ENCODE peak calls at places on chromosomes 13 and 19, in four cellular contexts. One of them, this sample, is unnamed.

GRCh38 chr19:55703790-55704215 is 28.8 kb downstream of the EPN1 start:
- DNase-seq in colonic mucosa: no peak
- DNase-seq in transverse colon: peak; percentile 69
- DNase-seq in omental fat pad: no peak
- DNase-seq in this sample: no peak

GRCh38 chr19:42472402-42473147 is 29.8 kb upstream of the CXCL17 start:
- DNase-seq in transverse colon: no peak
- DNase-seq in colonic mucosa: no peak
- DNase-seq in omental fat pad: no peak
- DNase-seq in this sample: no peak

GRCh38 chr19:50330365-50331078 is 1.3 kb upstream of the KCNC3 start:
- DNase-seq in colonic mucosa: peak; percentile 76
- DNase-seq in transverse colon: peak; percentile 80
- DNase-seq in omental fat pad: no peak
- DNase-seq in this sample: peak; percentile 93

GRCh38 chr13:113769881-113770280 is 10.9 kb downstream of the TMEM255B start:
- DNase-seq in omental fat pad: no peak
- DNase-seq in transverse colon: no peak
- DNase-seq in colonic mucosa: no peak
- DNase-seq in this sample: no peak

GRCh38 chr19:10544242-10544752 is 593 bp downstream of the ATG4D start:
- DNase-seq in omental fat pad: no peak
- DNase-seq in transverse colon: peak; percentile 81
- DNase-seq in colonic mucosa: peak; percentile 83
- DNase-seq in this sample: peak; percentile 62

GRCh38 chr13:30849611-30850010 is 56.5 kb upstream of the MEDAG start:
- DNase-seq in transverse colon: no peak
- DNase-seq in colonic mucosa: no peak
- DNase-seq in omental fat pad: no peak
- DNase-seq in this sample: no peak

GRCh38 chr19:19417618-19418270 is 12.3 kb downstream of the GATAD2A start:
- DNase-seq in omental fat pad: no peak
- DNase-seq in transverse colon: no peak
- DNase-seq in colonic mucosa: no peak
- DNase-seq in this sample: no peak

GRCh38 chr19:21765151-21765550 is 2.2 kb downstream of the ZNF100 start:
- DNase-seq in colonic mucosa: no peak
- DNase-seq in omental fat pad: no peak
- DNase-seq in transverse colon: no peak
- DNase-seq in this sample: no peak

GRCh38 chr13:45303866-45304265 is 37.1 kb downstream of the TPT1 start:
- DNase-seq in colonic mucosa: no peak
- DNase-seq in omental fat pad: no peak
- DNase-seq in transverse colon: no peak
- DNase-seq in this sample: no peak

GRCh38 chr13:43307921-43308433 is 284.6 kb downstream of the DNAJC15 start:
- DNase-seq in transverse colon: peak; percentile 75
- DNase-seq in colonic mucosa: peak; percentile 67
- DNase-seq in omental fat pad: peak; percentile 71
- DNase-seq in this sample: peak; percentile 54

GRCh38 chr13:69999875-70000274 is 107.8 kb upstream of the ATXN8OS start:
- DNase-seq in omental fat pad: no peak
- DNase-seq in colonic mucosa: no peak
- DNase-seq in transverse colon: no peak
- DNase-seq in this sample: no peak

GRCh38 chr13:90118467-90119071 is 1228.9 kb upstream of the MIR17HG start:
- DNase-seq in colonic mucosa: no peak
- DNase-seq in transverse colon: no peak
- DNase-seq in omental fat pad: no peak
- DNase-seq in this sample: no peak

GRCh38 chr19:5665781-5666513 is 14.4 kb downstream of the MICOS13 start:
- DNase-seq in colonic mucosa: no peak
- DNase-seq in omental fat pad: no peak
- DNase-seq in transverse colon: no peak
- DNase-seq in this sample: peak; percentile 52

GRCh38 chr19:33374406-33374703 is 846 bp downstream of the CEBPG start:
- DNase-seq in colonic mucosa: no peak
- DNase-seq in omental fat pad: no peak
- DNase-seq in transverse colon: no peak
- DNase-seq in this sample: peak; percentile 34

GRCh38 chr13:56561327-56561726 is 579.4 kb upstream of the PRR20A start:
- DNase-seq in omental fat pad: no peak
- DNase-seq in transverse colon: no peak
- DNase-seq in colonic mucosa: no peak
- DNase-seq in this sample: no peak

GRCh38 chr19:49579947-49580263 is 451 bp downstream of the NOSIP start:
- DNase-seq in colonic mucosa: peak; percentile 29
- DNase-seq in omental fat pad: no peak
- DNase-seq in transverse colon: no peak
- DNase-seq in this sample: no peak

GRCh38 chr13:28000567-28000966 is 12.1 kb upstream of the URAD start:
- DNase-seq in colonic mucosa: no peak
- DNase-seq in omental fat pad: no peak
- DNase-seq in transverse colon: no peak
- DNase-seq in this sample: no peak

GRCh38 chr19:32287086-32287485 is 58.3 kb upstream of the ZNF507 start:
- DNase-seq in transverse colon: no peak
- DNase-seq in colonic mucosa: no peak
- DNase-seq in omental fat pad: no peak
- DNase-seq in this sample: no peak

GRCh38 chr19:32291876-32292275 is 53.5 kb upstream of the ZNF507 start:
- DNase-seq in transverse colon: no peak
- DNase-seq in colonic mucosa: no peak
- DNase-seq in omental fat pad: no peak
- DNase-seq in this sample: no peak

GRCh38 chr19:32289566-32290210 is 55.7 kb upstream of the ZNF507 start:
- DNase-seq in transverse colon: no peak
- DNase-seq in omental fat pad: no peak
- DNase-seq in colonic mucosa: no peak
- DNase-seq in this sample: no peak

DNA sequence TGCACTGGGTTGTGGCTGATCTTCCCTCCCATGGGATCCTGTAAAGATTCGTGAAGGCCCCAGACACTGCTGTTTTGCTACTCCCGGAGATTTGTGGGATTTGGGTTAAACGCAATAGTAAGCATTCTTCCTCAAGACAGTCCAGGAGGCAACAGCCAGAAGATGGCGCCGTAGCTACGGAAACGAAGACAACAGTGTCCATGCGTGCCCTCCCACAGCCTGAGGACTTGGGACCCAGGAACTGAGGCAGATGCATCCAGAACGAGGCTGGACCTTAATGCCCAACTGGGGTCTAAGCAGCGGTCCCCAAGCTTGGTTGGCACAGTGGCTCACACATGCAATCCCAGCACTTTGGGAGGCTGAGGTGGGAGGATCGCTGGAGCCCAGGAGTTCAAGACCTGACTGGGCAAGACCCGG is 57.6 kb upstream of the ZNF507 start:
- DNase-seq in transverse colon: peak; percentile 74
- DNase-seq in omental fat pad: peak; percentile 51
- DNase-seq in colonic mucosa: peak; percentile 67
- DNase-seq in this sample: no peak
- TF ChIP-seq CTCF in transverse colon: peak; percentile 45
- TF ChIP-seq CTCF in omental fat pad: no peak
- TF ChIP-seq CTCF in colonic mucosa: peak; percentile 33
- TF ChIP-seq CTCF in this sample: peak; percentile 44

GRCh38 chr19:12733369-12733896 is 1.1 kb downstream of the TRIR start:
- DNase-seq in transverse colon: no peak
- DNase-seq in colonic mucosa: peak; percentile 28
- DNase-seq in omental fat pad: no peak
- DNase-seq in this sample: peak; percentile 79
- TF ChIP-seq CTCF in transverse colon: peak; percentile 13
- TF ChIP-seq CTCF in colonic mucosa: peak; percentile 22
- TF ChIP-seq CTCF in omental fat pad: no peak
- TF ChIP-seq CTCF in this sample: peak; percentile 55

DNA sequence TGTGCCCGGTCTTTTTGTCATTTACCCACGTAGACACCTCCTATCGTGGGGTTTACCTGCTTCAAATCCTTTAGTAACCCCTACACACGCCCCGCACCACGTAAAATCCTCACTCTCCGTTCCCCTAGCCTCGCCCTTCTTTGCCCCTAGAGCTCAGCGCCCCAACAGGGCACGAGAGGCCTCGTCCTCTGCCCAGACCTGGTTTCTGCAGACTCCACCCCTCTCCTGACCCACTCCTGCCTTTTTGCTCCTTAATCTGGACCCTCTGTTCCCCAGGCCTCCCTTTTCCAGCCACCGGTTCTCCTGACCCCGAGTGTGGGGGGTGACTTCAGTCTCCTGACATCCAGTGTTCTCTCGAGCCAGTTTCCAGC is 427 bp downstream of the ZNF528 start:
- DNase-seq in omental fat pad: no peak
- DNase-seq in transverse colon: peak; percentile 8
- DNase-seq in colonic mucosa: peak; percentile 21
- DNase-seq in this sample: no peak
- TF ChIP-seq CTCF in omental fat pad: no peak
- TF ChIP-seq CTCF in transverse colon: no peak
- TF ChIP-seq CTCF in colonic mucosa: no peak
- TF ChIP-seq CTCF in this sample: no peak

DNA sequence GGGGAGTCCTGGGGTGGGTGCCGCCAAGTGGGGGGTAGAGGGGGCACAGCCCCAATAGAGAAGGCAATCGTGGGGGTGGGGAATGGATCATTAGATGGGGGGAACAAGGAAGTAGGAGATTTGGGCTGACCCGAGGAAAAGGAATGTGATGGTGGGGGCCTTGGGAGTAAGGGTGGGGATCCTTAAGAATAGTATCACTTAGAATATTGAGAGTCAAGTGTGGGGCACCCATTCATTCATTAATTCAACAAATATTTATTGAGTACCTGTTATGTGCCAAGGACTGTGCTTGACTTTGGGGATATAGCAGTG is 641 bp downstream of the PPP5C start:
- DNase-seq in omental fat pad: no peak
- DNase-seq in colonic mucosa: no peak
- DNase-seq in transverse colon: no peak
- DNase-seq in this sample: no peak
- TF ChIP-seq CTCF in omental fat pad: no peak
- TF ChIP-seq CTCF in colonic mucosa: no peak
- TF ChIP-seq CTCF in transverse colon: no peak
- TF ChIP-seq CTCF in this sample: no peak

GRCh38 chr13:21022694-21023325 is 38.6 kb downstream of the LATS2 start:
- DNase-seq in colonic mucosa: no peak
- DNase-seq in omental fat pad: no peak
- DNase-seq in transverse colon: no peak
- DNase-seq in this sample: no peak
- TF ChIP-seq CTCF in colonic mucosa: no peak
- TF ChIP-seq CTCF in omental fat pad: no peak
- TF ChIP-seq CTCF in transverse colon: no peak
- TF ChIP-seq CTCF in this sample: no peak